ENCODE peak calls at places on chromosomes 1 and 21, in ten cellular contexts. One of them, this sample, is unnamed.

GRCh38 chr1:229112832-229113548 is 157.9 kb upstream of the RAB4A start:
- DNase-seq in fibroblast of pulmonary artery: no peak
- DNase-seq in GM12865: no peak
- DNase-seq in IMR-90: no peak
- DNase-seq in mesothelial cell of epicardium: no peak
- DNase-seq in transverse colon: no peak
- DNase-seq in tibial nerve: no peak
- DNase-seq in Calu3: no peak
- DNase-seq in AG04450: no peak
- DNase-seq in cardiac fibroblast: no peak
- DNase-seq in this sample: no peak

GRCh38 chr1:230866171-230866811 is 2.0 kb downstream of the C1orf198 start:
- DNase-seq in fibroblast of pulmonary artery: no peak
- DNase-seq in GM12865: no peak
- DNase-seq in IMR-90: no peak
- DNase-seq in mesothelial cell of epicardium: no peak
- DNase-seq in transverse colon: no peak
- DNase-seq in tibial nerve: no peak
- DNase-seq in Calu3: no peak
- DNase-seq in AG04450: no peak
- DNase-seq in cardiac fibroblast: peak
- DNase-seq in this sample: no peak

GRCh38 chr1:208233546-208233945 is 10.6 kb downstream of the PLXNA2 start:
- DNase-seq in fibroblast of pulmonary artery: no peak
- DNase-seq in GM12865: no peak
- DNase-seq in IMR-90: no peak
- DNase-seq in mesothelial cell of epicardium: no peak
- DNase-seq in transverse colon: peak
- DNase-seq in tibial nerve: no peak
- DNase-seq in Calu3: no peak
- DNase-seq in AG04450: no peak
- DNase-seq in cardiac fibroblast: peak
- DNase-seq in this sample: no peak

GRCh38 chr21:44517175-44517899 is 22.7 kb downstream of the KRTAP10-1 start:
- DNase-seq in fibroblast of pulmonary artery: no peak
- DNase-seq in GM12865: peak
- DNase-seq in IMR-90: peak
- DNase-seq in mesothelial cell of epicardium: no peak
- DNase-seq in transverse colon: no peak
- DNase-seq in tibial nerve: no peak
- DNase-seq in Calu3: no peak
- DNase-seq in AG04450: no peak
- DNase-seq in cardiac fibroblast: peak
- DNase-seq in this sample: peak

GRCh38 chr1:10908266-10908665 is 104.2 kb upstream of the TARDBP start:
- DNase-seq in fibroblast of pulmonary artery: no peak
- DNase-seq in GM12865: no peak
- DNase-seq in IMR-90: no peak
- DNase-seq in mesothelial cell of epicardium: no peak
- DNase-seq in transverse colon: no peak
- DNase-seq in tibial nerve: no peak
- DNase-seq in Calu3: no peak
- DNase-seq in AG04450: no peak
- DNase-seq in cardiac fibroblast: no peak
- DNase-seq in this sample: no peak

GRCh38 chr1:171645553-171646336 is 6.7 kb downstream of the MYOC start:
- DNase-seq in fibroblast of pulmonary artery: peak
- DNase-seq in GM12865: no peak
- DNase-seq in IMR-90: no peak
- DNase-seq in mesothelial cell of epicardium: no peak
- DNase-seq in transverse colon: peak
- DNase-seq in tibial nerve: no peak
- DNase-seq in Calu3: no peak
- DNase-seq in AG04450: no peak
- DNase-seq in cardiac fibroblast: peak
- DNase-seq in this sample: no peak

GRCh38 chr1:223844521-223844961 is 1.2 kb downstream of the TP53BP2 start:
- DNase-seq in fibroblast of pulmonary artery: peak
- DNase-seq in GM12865: no peak
- DNase-seq in IMR-90: no peak
- DNase-seq in mesothelial cell of epicardium: no peak
- DNase-seq in transverse colon: no peak
- DNase-seq in tibial nerve: no peak
- DNase-seq in Calu3: no peak
- DNase-seq in AG04450: no peak
- DNase-seq in cardiac fibroblast: peak
- DNase-seq in this sample: no peak

GRCh38 chr1:167679714-167680113 is 42.1 kb upstream of the MPZL1 start:
- DNase-seq in fibroblast of pulmonary artery: no peak
- DNase-seq in GM12865: no peak
- DNase-seq in IMR-90: no peak
- DNase-seq in mesothelial cell of epicardium: no peak
- DNase-seq in transverse colon: no peak
- DNase-seq in tibial nerve: no peak
- DNase-seq in Calu3: no peak
- DNase-seq in AG04450: no peak
- DNase-seq in cardiac fibroblast: no peak
- DNase-seq in this sample: no peak

GRCh38 chr1:117059334-117059677 is 820 bp upstream of the TTF2 start:
- DNase-seq in fibroblast of pulmonary artery: no peak
- DNase-seq in GM12865: peak
- DNase-seq in IMR-90: no peak
- DNase-seq in mesothelial cell of epicardium: no peak
- DNase-seq in transverse colon: peak
- DNase-seq in tibial nerve: no peak
- DNase-seq in Calu3: peak
- DNase-seq in AG04450: no peak
- DNase-seq in cardiac fibroblast: no peak
- DNase-seq in this sample: peak

GRCh38 chr1:109501644-109502367 is 7.7 kb downstream of the AMIGO1 start:
- DNase-seq in fibroblast of pulmonary artery: no peak
- DNase-seq in GM12865: no peak
- DNase-seq in IMR-90: no peak
- DNase-seq in mesothelial cell of epicardium: no peak
- DNase-seq in transverse colon: no peak
- DNase-seq in tibial nerve: no peak
- DNase-seq in Calu3: no peak
- DNase-seq in AG04450: no peak
- DNase-seq in cardiac fibroblast: no peak
- DNase-seq in this sample: no peak

GRCh38 chr1:40221977-40222772 is 25.6 kb upstream of the TMCO2 start:
- DNase-seq in fibroblast of pulmonary artery: no peak
- DNase-seq in GM12865: no peak
- DNase-seq in IMR-90: no peak
- DNase-seq in mesothelial cell of epicardium: no peak
- DNase-seq in transverse colon: no peak
- DNase-seq in tibial nerve: no peak
- DNase-seq in Calu3: no peak
- DNase-seq in AG04450: no peak
- DNase-seq in cardiac fibroblast: no peak
- DNase-seq in this sample: no peak

GRCh38 chr1:94539496-94539895 is 2.1 kb downstream of the F3 start:
- DNase-seq in fibroblast of pulmonary artery: no peak
- DNase-seq in GM12865: no peak
- DNase-seq in IMR-90: peak
- DNase-seq in mesothelial cell of epicardium: no peak
- DNase-seq in transverse colon: no peak
- DNase-seq in tibial nerve: no peak
- DNase-seq in Calu3: peak
- DNase-seq in AG04450: no peak
- DNase-seq in cardiac fibroblast: no peak
- DNase-seq in this sample: no peak

GRCh38 chr1:232904566-232904965 is 45.8 kb upstream of the NTPCR start:
- DNase-seq in fibroblast of pulmonary artery: peak
- DNase-seq in GM12865: peak
- DNase-seq in IMR-90: peak
- DNase-seq in mesothelial cell of epicardium: no peak
- DNase-seq in transverse colon: no peak
- DNase-seq in tibial nerve: no peak
- DNase-seq in Calu3: no peak
- DNase-seq in AG04450: peak
- DNase-seq in cardiac fibroblast: peak
- DNase-seq in this sample: no peak

GRCh38 chr1:67059331-67059730 is 5.4 kb upstream of the SLC35D1 start:
- DNase-seq in fibroblast of pulmonary artery: no peak
- DNase-seq in GM12865: no peak
- DNase-seq in IMR-90: peak
- DNase-seq in mesothelial cell of epicardium: no peak
- DNase-seq in transverse colon: no peak
- DNase-seq in tibial nerve: no peak
- DNase-seq in Calu3: no peak
- DNase-seq in AG04450: no peak
- DNase-seq in cardiac fibroblast: peak
- DNase-seq in this sample: no peak

GRCh38 chr1:47536646-47537118 is 98.8 kb downstream of the FOXD2 start:
- DNase-seq in fibroblast of pulmonary artery: no peak
- DNase-seq in GM12865: no peak
- DNase-seq in IMR-90: no peak
- DNase-seq in mesothelial cell of epicardium: no peak
- DNase-seq in transverse colon: peak
- DNase-seq in tibial nerve: no peak
- DNase-seq in Calu3: no peak
- DNase-seq in AG04450: no peak
- DNase-seq in cardiac fibroblast: no peak
- DNase-seq in this sample: peak

DNA sequence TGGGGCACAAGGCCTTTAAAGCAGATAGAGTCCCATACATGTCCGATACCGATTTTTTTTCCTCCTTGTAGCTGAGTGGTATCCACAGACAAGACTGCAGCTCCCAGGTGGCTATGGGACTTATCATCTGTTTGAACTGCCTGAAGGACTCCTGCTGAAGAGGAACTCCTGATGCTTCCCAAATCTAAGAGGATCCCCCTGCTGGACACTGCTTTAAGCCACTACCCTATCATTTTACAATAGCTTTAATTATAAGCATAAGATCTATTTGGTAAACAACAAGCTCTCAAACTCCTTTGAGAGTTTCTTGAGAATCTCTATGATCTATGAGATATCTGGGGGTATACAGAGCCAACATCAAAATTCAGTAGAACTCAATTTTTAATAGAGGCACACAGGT is 11.7 kb downstream of the NDC1 start:
- DNase-seq in fibroblast of pulmonary artery: peak
- DNase-seq in GM12865: no peak
- DNase-seq in IMR-90: peak
- DNase-seq in mesothelial cell of epicardium: no peak
- DNase-seq in transverse colon: no peak
- DNase-seq in tibial nerve: no peak
- DNase-seq in Calu3: no peak
- DNase-seq in AG04450: no peak
- DNase-seq in cardiac fibroblast: peak
- DNase-seq in this sample: no peak
- TF ChIP-seq CTCF in fibroblast of pulmonary artery: peak
- TF ChIP-seq CTCF in GM12865: no peak
- TF ChIP-seq CTCF in IMR-90: peak
- TF ChIP-seq CTCF in mesothelial cell of epicardium: no peak
- TF ChIP-seq CTCF in transverse colon: no peak
- TF ChIP-seq CTCF in tibial nerve: no peak
- TF ChIP-seq CTCF in Calu3: no peak
- TF ChIP-seq CTCF in AG04450: peak
- TF ChIP-seq CTCF in cardiac fibroblast: peak
- TF ChIP-seq CTCF in this sample: no peak

DNA sequence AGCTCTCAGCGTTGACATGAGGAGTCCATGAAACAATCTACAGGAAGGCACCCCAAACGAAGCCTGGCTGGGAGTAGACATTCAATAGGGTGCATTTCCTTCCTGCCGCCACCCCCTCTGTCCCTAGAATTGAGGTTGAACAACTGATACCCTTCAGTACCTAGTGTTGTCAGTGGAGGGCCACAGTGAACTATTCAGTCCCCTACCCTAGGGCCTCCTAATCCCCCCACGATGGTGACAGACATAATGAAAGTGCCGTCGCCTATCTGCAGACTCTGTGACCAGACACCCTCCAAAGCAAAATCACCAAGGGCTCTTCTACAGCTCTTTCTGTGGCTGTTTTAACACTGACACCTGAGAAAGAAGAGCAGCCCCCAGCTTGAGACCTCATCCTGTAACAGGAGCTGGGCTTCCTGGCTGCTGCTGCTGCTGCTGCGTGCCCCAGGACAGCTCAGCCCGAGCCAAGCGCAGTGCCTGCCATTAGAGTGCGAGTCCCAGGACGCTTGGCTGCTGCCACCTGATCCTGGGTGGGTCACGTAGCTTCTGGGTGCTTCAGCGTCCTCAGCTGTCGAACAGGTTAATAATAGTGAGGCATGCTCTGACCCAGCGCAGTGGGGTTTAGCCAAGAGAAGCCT is 183.0 kb downstream of the ZBTB18 start:
- DNase-seq in fibroblast of pulmonary artery: no peak
- DNase-seq in GM12865: peak
- DNase-seq in IMR-90: no peak
- DNase-seq in mesothelial cell of epicardium: no peak
- DNase-seq in transverse colon: no peak
- DNase-seq in tibial nerve: no peak
- DNase-seq in Calu3: no peak
- DNase-seq in AG04450: no peak
- DNase-seq in cardiac fibroblast: no peak
- DNase-seq in this sample: no peak
- TF ChIP-seq CTCF in fibroblast of pulmonary artery: no peak
- TF ChIP-seq CTCF in GM12865: no peak
- TF ChIP-seq CTCF in IMR-90: no peak
- TF ChIP-seq CTCF in mesothelial cell of epicardium: no peak
- TF ChIP-seq CTCF in transverse colon: no peak
- TF ChIP-seq CTCF in tibial nerve: no peak
- TF ChIP-seq CTCF in Calu3: no peak
- TF ChIP-seq CTCF in AG04450: no peak
- TF ChIP-seq CTCF in cardiac fibroblast: no peak
- TF ChIP-seq CTCF in this sample: no peak

DNA sequence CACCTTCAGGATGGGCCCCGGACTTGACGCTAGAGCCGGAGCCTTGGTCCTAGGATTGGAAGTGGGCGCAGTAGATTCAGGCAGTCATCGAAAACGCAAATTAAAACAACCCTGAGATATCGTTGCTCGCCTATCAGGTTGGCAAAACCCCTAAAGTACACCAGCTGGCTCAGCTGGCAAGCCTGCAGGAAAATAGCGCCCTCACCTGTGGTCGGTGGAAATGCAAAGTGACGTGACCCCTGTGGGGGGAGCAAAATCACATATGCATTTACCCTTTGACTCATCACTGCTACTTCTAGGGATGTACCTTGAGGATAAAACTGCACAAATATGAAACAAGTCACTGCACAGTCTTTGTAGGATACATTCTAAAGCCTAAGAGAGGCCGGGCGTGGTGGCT is 170.3 kb upstream of the TMEM51 start:
- DNase-seq in fibroblast of pulmonary artery: no peak
- DNase-seq in GM12865: no peak
- DNase-seq in IMR-90: no peak
- DNase-seq in mesothelial cell of epicardium: no peak
- DNase-seq in transverse colon: no peak
- DNase-seq in tibial nerve: no peak
- DNase-seq in Calu3: no peak
- DNase-seq in AG04450: no peak
- DNase-seq in cardiac fibroblast: no peak
- DNase-seq in this sample: no peak
- TF ChIP-seq CTCF in fibroblast of pulmonary artery: no peak
- TF ChIP-seq CTCF in GM12865: peak
- TF ChIP-seq CTCF in IMR-90: no peak
- TF ChIP-seq CTCF in mesothelial cell of epicardium: no peak
- TF ChIP-seq CTCF in transverse colon: no peak
- TF ChIP-seq CTCF in tibial nerve: no peak
- TF ChIP-seq CTCF in Calu3: no peak
- TF ChIP-seq CTCF in AG04450: no peak
- TF ChIP-seq CTCF in cardiac fibroblast: no peak
- TF ChIP-seq CTCF in this sample: no peak

GRCh38 chr21:28193189-28193588 is 799.5 kb downstream of the LTN1 start:
- DNase-seq in fibroblast of pulmonary artery: peak
- DNase-seq in GM12865: no peak
- DNase-seq in IMR-90: no peak
- DNase-seq in mesothelial cell of epicardium: no peak
- DNase-seq in transverse colon: no peak
- DNase-seq in tibial nerve: no peak
- DNase-seq in Calu3: no peak
- DNase-seq in AG04450: no peak
- DNase-seq in cardiac fibroblast: no peak
- DNase-seq in this sample: no peak
- TF ChIP-seq CTCF in fibroblast of pulmonary artery: peak
- TF ChIP-seq CTCF in GM12865: no peak
- TF ChIP-seq CTCF in IMR-90: no peak
- TF ChIP-seq CTCF in mesothelial cell of epicardium: no peak
- TF ChIP-seq CTCF in transverse colon: no peak
- TF ChIP-seq CTCF in tibial nerve: no peak
- TF ChIP-seq CTCF in Calu3: no peak
- TF ChIP-seq CTCF in AG04450: peak
- TF ChIP-seq CTCF in cardiac fibroblast: peak
- TF ChIP-seq CTCF in this sample: no peak